ENCODE peak calls at places on chromosomes 11 and 22, in ten cellular contexts. One of them, this sample, is unnamed.
A peak's percentile ranks its signal among the peaks of the same experiment; 100 is the strongest.

GRCh38 chr22:34395370-34395769 is 475.1 kb upstream of the LARGE1 start:
- DNase-seq in dorsolateral prefrontal cortex: no peak
- DNase-seq in endothelial cell: no peak
- DNase-seq in adrenal gland: no peak
- DNase-seq in brain microvascular endothelial cell: no peak
- DNase-seq in GM13976: no peak
- DNase-seq in BE2C: no peak
- DNase-seq in astrocyte of the spinal cord: no peak
- DNase-seq in fibroblast of lung: no peak
- DNase-seq in AG09319: no peak
- DNase-seq in this sample: no peak

GRCh38 chr22:40348025-40348658 is 1.8 kb downstream of the ADSL start:
- DNase-seq in endothelial cell: peak; percentile 52
- DNase-seq in GM13976: peak; percentile 80
- DNase-seq in fibroblast of lung: peak; percentile 45
- DNase-seq in AG09319: no peak
- DNase-seq in brain microvascular endothelial cell: peak; percentile 44
- DNase-seq in astrocyte of the spinal cord: peak; percentile 60
- DNase-seq in BE2C: peak; percentile 64
- DNase-seq in adrenal gland: peak; percentile 47
- DNase-seq in dorsolateral prefrontal cortex: peak; percentile 54
- DNase-seq in this sample: peak; percentile 14

GRCh38 chr11:110564676-110565343 is 135.1 kb downstream of the FDX1 start:
- DNase-seq in GM13976: no peak
- DNase-seq in fibroblast of lung: no peak
- DNase-seq in endothelial cell: no peak
- DNase-seq in astrocyte of the spinal cord: no peak
- DNase-seq in dorsolateral prefrontal cortex: no peak
- DNase-seq in BE2C: no peak
- DNase-seq in AG09319: no peak
- DNase-seq in adrenal gland: no peak
- DNase-seq in brain microvascular endothelial cell: no peak
- DNase-seq in this sample: no peak

GRCh38 chr11:44817207-44817944 is 90.6 kb downstream of the TSPAN18 start:
- DNase-seq in astrocyte of the spinal cord: peak; percentile 5
- DNase-seq in brain microvascular endothelial cell: no peak
- DNase-seq in endothelial cell: no peak
- DNase-seq in fibroblast of lung: peak; percentile 59
- DNase-seq in BE2C: no peak
- DNase-seq in AG09319: no peak
- DNase-seq in GM13976: no peak
- DNase-seq in dorsolateral prefrontal cortex: no peak
- DNase-seq in adrenal gland: no peak
- DNase-seq in this sample: no peak

GRCh38 chr11:61686469-61686868 is 6.3 kb downstream of the DAGLA start:
- DNase-seq in endothelial cell: no peak
- DNase-seq in fibroblast of lung: no peak
- DNase-seq in dorsolateral prefrontal cortex: no peak
- DNase-seq in BE2C: no peak
- DNase-seq in astrocyte of the spinal cord: no peak
- DNase-seq in brain microvascular endothelial cell: no peak
- DNase-seq in adrenal gland: no peak
- DNase-seq in GM13976: no peak
- DNase-seq in AG09319: no peak
- DNase-seq in this sample: no peak

GRCh38 chr22:29636751-29637150 is 33.3 kb downstream of the NF2 start:
- DNase-seq in fibroblast of lung: peak; percentile 56
- DNase-seq in BE2C: no peak
- DNase-seq in AG09319: no peak
- DNase-seq in astrocyte of the spinal cord: no peak
- DNase-seq in endothelial cell: peak; percentile 9
- DNase-seq in dorsolateral prefrontal cortex: no peak
- DNase-seq in adrenal gland: no peak
- DNase-seq in brain microvascular endothelial cell: no peak
- DNase-seq in GM13976: no peak
- DNase-seq in this sample: no peak

GRCh38 chr22:27827586-27828213 is 26.1 kb upstream of the MN1 start:
- DNase-seq in brain microvascular endothelial cell: no peak
- DNase-seq in adrenal gland: no peak
- DNase-seq in endothelial cell: no peak
- DNase-seq in fibroblast of lung: no peak
- DNase-seq in AG09319: no peak
- DNase-seq in BE2C: no peak
- DNase-seq in GM13976: no peak
- DNase-seq in astrocyte of the spinal cord: no peak
- DNase-seq in dorsolateral prefrontal cortex: no peak
- DNase-seq in this sample: no peak

GRCh38 chr22:38775656-38776055 is 18.3 kb downstream of the DNAL4 start:
- DNase-seq in astrocyte of the spinal cord: no peak
- DNase-seq in endothelial cell: no peak
- DNase-seq in brain microvascular endothelial cell: no peak
- DNase-seq in fibroblast of lung: no peak
- DNase-seq in adrenal gland: no peak
- DNase-seq in AG09319: no peak
- DNase-seq in BE2C: no peak
- DNase-seq in dorsolateral prefrontal cortex: peak; percentile 28
- DNase-seq in GM13976: no peak
- DNase-seq in this sample: no peak

GRCh38 chr11:124612045-124612444 is 817 bp downstream of the PANX3 start:
- DNase-seq in dorsolateral prefrontal cortex: no peak
- DNase-seq in astrocyte of the spinal cord: no peak
- DNase-seq in endothelial cell: no peak
- DNase-seq in GM13976: no peak
- DNase-seq in adrenal gland: no peak
- DNase-seq in BE2C: no peak
- DNase-seq in AG09319: no peak
- DNase-seq in fibroblast of lung: no peak
- DNase-seq in brain microvascular endothelial cell: no peak
- DNase-seq in this sample: no peak

GRCh38 chr22:20781272-20781990 is 7.5 kb downstream of the SERPIND1 start:
- DNase-seq in astrocyte of the spinal cord: no peak
- DNase-seq in dorsolateral prefrontal cortex: no peak
- DNase-seq in BE2C: no peak
- DNase-seq in fibroblast of lung: peak; percentile 28
- DNase-seq in AG09319: no peak
- DNase-seq in brain microvascular endothelial cell: peak; percentile 51
- DNase-seq in GM13976: no peak
- DNase-seq in adrenal gland: no peak
- DNase-seq in endothelial cell: no peak
- DNase-seq in this sample: no peak

GRCh38 chr11:1153951-1154487 is 3.7 kb upstream of the MUC5AC start:
- DNase-seq in GM13976: peak; percentile 32
- DNase-seq in dorsolateral prefrontal cortex: peak; percentile 41
- DNase-seq in BE2C: no peak
- DNase-seq in AG09319: peak; percentile 86
- DNase-seq in endothelial cell: peak; percentile 3
- DNase-seq in adrenal gland: peak; percentile 91
- DNase-seq in fibroblast of lung: peak; percentile 94
- DNase-seq in brain microvascular endothelial cell: peak; percentile 88
- DNase-seq in astrocyte of the spinal cord: peak; percentile 92
- DNase-seq in this sample: no peak

GRCh38 chr11:72871089-72871488 is 56.9 kb downstream of the ATG16L2 start:
- DNase-seq in AG09319: no peak
- DNase-seq in brain microvascular endothelial cell: no peak
- DNase-seq in adrenal gland: no peak
- DNase-seq in astrocyte of the spinal cord: peak; percentile 32
- DNase-seq in BE2C: no peak
- DNase-seq in fibroblast of lung: peak; percentile 28
- DNase-seq in GM13976: no peak
- DNase-seq in dorsolateral prefrontal cortex: no peak
- DNase-seq in endothelial cell: no peak
- DNase-seq in this sample: no peak

GRCh38 chr11:130527648-130528300 is 79.3 kb downstream of the ADAMTS15 start:
- DNase-seq in astrocyte of the spinal cord: peak; percentile 46
- DNase-seq in BE2C: no peak
- DNase-seq in brain microvascular endothelial cell: peak; percentile 74
- DNase-seq in dorsolateral prefrontal cortex: no peak
- DNase-seq in endothelial cell: peak; percentile 22
- DNase-seq in GM13976: no peak
- DNase-seq in adrenal gland: no peak
- DNase-seq in AG09319: no peak
- DNase-seq in fibroblast of lung: peak; percentile 86
- DNase-seq in this sample: no peak

GRCh38 chr11:1937616-1938342 is 9.4 kb upstream of the MRPL23 start:
- DNase-seq in endothelial cell: peak; percentile 2
- DNase-seq in adrenal gland: peak; percentile 11
- DNase-seq in GM13976: no peak
- DNase-seq in brain microvascular endothelial cell: no peak
- DNase-seq in astrocyte of the spinal cord: no peak
- DNase-seq in BE2C: peak; percentile 1
- DNase-seq in fibroblast of lung: no peak
- DNase-seq in dorsolateral prefrontal cortex: no peak
- DNase-seq in AG09319: no peak
- DNase-seq in this sample: no peak

GRCh38 chr22:34975721-34976120 is 90.2 kb upstream of the ISX start:
- DNase-seq in AG09319: no peak
- DNase-seq in brain microvascular endothelial cell: no peak
- DNase-seq in GM13976: no peak
- DNase-seq in endothelial cell: no peak
- DNase-seq in dorsolateral prefrontal cortex: no peak
- DNase-seq in fibroblast of lung: no peak
- DNase-seq in astrocyte of the spinal cord: no peak
- DNase-seq in BE2C: no peak
- DNase-seq in adrenal gland: no peak
- DNase-seq in this sample: no peak

GRCh38 chr11:113176971-113177370 is 137.4 kb upstream of the TTC12 start:
- DNase-seq in BE2C: no peak
- DNase-seq in GM13976: no peak
- DNase-seq in brain microvascular endothelial cell: peak; percentile 64
- DNase-seq in fibroblast of lung: peak; percentile 95
- DNase-seq in dorsolateral prefrontal cortex: no peak
- DNase-seq in endothelial cell: no peak
- DNase-seq in astrocyte of the spinal cord: peak; percentile 82
- DNase-seq in AG09319: peak; percentile 70
- DNase-seq in adrenal gland: no peak
- DNase-seq in this sample: no peak

GRCh38 chr11:1009371-1009770 is 27.1 kb downstream of the MUC6 start:
- DNase-seq in AG09319: no peak
- DNase-seq in fibroblast of lung: no peak
- DNase-seq in dorsolateral prefrontal cortex: no peak
- DNase-seq in astrocyte of the spinal cord: no peak
- DNase-seq in GM13976: no peak
- DNase-seq in BE2C: no peak
- DNase-seq in brain microvascular endothelial cell: no peak
- DNase-seq in endothelial cell: no peak
- DNase-seq in adrenal gland: no peak
- DNase-seq in this sample: no peak

DNA sequence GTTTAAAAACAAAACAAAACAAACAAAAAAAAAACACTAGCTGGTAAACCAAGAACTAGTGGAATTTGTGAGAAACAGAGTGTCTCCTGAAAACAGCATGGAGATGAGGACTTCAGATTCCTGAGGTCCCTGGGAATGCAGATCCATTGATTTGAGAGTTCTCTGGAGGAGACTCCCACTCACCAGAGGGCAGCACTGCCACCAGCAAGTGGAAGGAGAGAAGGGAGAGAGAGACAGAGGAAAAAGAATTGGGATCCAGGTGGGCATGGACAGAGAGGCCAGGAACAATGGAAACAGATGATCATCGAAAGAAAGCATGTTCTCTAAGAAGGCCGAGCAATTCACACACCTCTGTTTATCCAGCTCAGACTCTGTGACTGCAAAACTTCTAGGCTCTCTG is 31.8 kb downstream of the ETS1 start:
- DNase-seq in endothelial cell: no peak
- DNase-seq in fibroblast of lung: peak; percentile 39
- DNase-seq in brain microvascular endothelial cell: no peak
- DNase-seq in GM13976: no peak
- DNase-seq in BE2C: peak; percentile 53
- DNase-seq in adrenal gland: no peak
- DNase-seq in AG09319: no peak
- DNase-seq in dorsolateral prefrontal cortex: no peak
- DNase-seq in astrocyte of the spinal cord: no peak
- DNase-seq in this sample: no peak
- TF ChIP-seq CTCF in endothelial cell: no peak
- TF ChIP-seq CTCF in fibroblast of lung: peak; percentile 46
- TF ChIP-seq CTCF in brain microvascular endothelial cell: peak; percentile 72
- TF ChIP-seq CTCF in GM13976: no peak
- TF ChIP-seq CTCF in BE2C: peak; percentile 74
- TF ChIP-seq CTCF in adrenal gland: peak; percentile 7
- TF ChIP-seq CTCF in AG09319: peak; percentile 25
- TF ChIP-seq CTCF in dorsolateral prefrontal cortex: peak; percentile 51
- TF ChIP-seq CTCF in astrocyte of the spinal cord: peak; percentile 53
- TF ChIP-seq CTCF in this sample: peak; percentile 32

DNA sequence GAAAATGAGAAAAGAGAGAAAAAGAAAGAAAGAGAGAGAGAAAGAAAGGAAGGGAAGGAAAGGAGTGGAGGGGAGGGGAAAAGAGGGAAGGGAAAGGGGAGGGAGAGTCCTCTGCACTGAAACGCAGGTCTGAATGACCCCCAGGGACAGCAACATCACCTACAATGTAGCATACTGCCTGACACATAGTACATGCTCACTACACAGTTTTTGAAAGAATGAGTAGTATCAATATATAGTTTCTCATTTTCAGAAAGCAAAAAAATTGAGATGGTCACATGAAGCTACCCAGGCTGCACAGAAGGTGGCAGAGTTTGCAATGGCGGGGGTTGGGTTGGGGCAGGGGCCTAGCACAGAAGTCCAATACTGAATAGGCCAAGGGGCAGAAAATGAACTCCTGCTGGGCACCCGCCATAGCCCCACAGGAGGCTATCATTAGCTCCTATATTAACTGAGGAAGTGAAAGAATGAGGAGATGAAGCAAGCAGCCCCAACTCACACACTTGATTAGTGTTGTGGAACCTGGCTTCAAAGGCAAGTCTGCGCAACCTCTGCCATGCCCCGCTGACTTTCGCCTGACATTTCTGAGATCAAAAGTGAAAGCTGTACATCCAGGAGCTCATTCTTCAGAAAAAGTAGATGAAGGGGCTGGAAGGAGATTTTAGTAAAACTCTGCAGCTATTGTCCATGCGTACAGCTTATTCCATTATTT is 241.2 kb upstream of the SYN3 start:
- DNase-seq in BE2C: no peak
- DNase-seq in dorsolateral prefrontal cortex: no peak
- DNase-seq in astrocyte of the spinal cord: no peak
- DNase-seq in brain microvascular endothelial cell: no peak
- DNase-seq in endothelial cell: no peak
- DNase-seq in fibroblast of lung: no peak
- DNase-seq in adrenal gland: no peak
- DNase-seq in GM13976: peak; percentile 83
- DNase-seq in AG09319: no peak
- DNase-seq in this sample: no peak
- TF ChIP-seq CTCF in BE2C: no peak
- TF ChIP-seq CTCF in dorsolateral prefrontal cortex: no peak
- TF ChIP-seq CTCF in astrocyte of the spinal cord: no peak
- TF ChIP-seq CTCF in brain microvascular endothelial cell: peak; percentile 18
- TF ChIP-seq CTCF in endothelial cell: no peak
- TF ChIP-seq CTCF in fibroblast of lung: no peak
- TF ChIP-seq CTCF in adrenal gland: no peak
- TF ChIP-seq CTCF in GM13976: no peak
- TF ChIP-seq CTCF in AG09319: no peak
- TF ChIP-seq CTCF in this sample: no peak

GRCh38 chr11:36885154-36885553 is 287.1 kb upstream of the RAG2 start:
- DNase-seq in dorsolateral prefrontal cortex: no peak
- DNase-seq in brain microvascular endothelial cell: no peak
- DNase-seq in BE2C: no peak
- DNase-seq in astrocyte of the spinal cord: no peak
- DNase-seq in GM13976: no peak
- DNase-seq in fibroblast of lung: no peak
- DNase-seq in endothelial cell: no peak
- DNase-seq in adrenal gland: no peak
- DNase-seq in AG09319: no peak
- DNase-seq in this sample: no peak
- TF ChIP-seq CTCF in dorsolateral prefrontal cortex: no peak
- TF ChIP-seq CTCF in brain microvascular endothelial cell: no peak
- TF ChIP-seq CTCF in BE2C: no peak
- TF ChIP-seq CTCF in astrocyte of the spinal cord: no peak
- TF ChIP-seq CTCF in GM13976: no peak
- TF ChIP-seq CTCF in fibroblast of lung: no peak
- TF ChIP-seq CTCF in endothelial cell: no peak
- TF ChIP-seq CTCF in adrenal gland: no peak
- TF ChIP-seq CTCF in AG09319: no peak
- TF ChIP-seq CTCF in this sample: no peak

GRCh38 chr11:106133529-106133928 is 56.1 kb downstream of the AASDHPPT start:
- DNase-seq in fibroblast of lung: no peak
- DNase-seq in astrocyte of the spinal cord: no peak
- DNase-seq in GM13976: no peak
- DNase-seq in AG09319: no peak
- DNase-seq in endothelial cell: no peak
- DNase-seq in dorsolateral prefrontal cortex: no peak
- DNase-seq in BE2C: no peak
- DNase-seq in brain microvascular endothelial cell: no peak
- DNase-seq in adrenal gland: no peak
- DNase-seq in this sample: no peak
- TF ChIP-seq CTCF in fibroblast of lung: peak; percentile 45
- TF ChIP-seq CTCF in astrocyte of the spinal cord: peak; percentile 2
- TF ChIP-seq CTCF in GM13976: peak; percentile 21
- TF ChIP-seq CTCF in AG09319: peak; percentile 22
- TF ChIP-seq CTCF in endothelial cell: no peak
- TF ChIP-seq CTCF in dorsolateral prefrontal cortex: peak; percentile 36
- TF ChIP-seq CTCF in BE2C: peak; percentile 34
- TF ChIP-seq CTCF in brain microvascular endothelial cell: peak; percentile 41
- TF ChIP-seq CTCF in adrenal gland: peak; percentile 21
- TF ChIP-seq CTCF in this sample: peak; percentile 38

This sample was measured in neural crest cell.